ENCODE peak calls at places on chromosomes 3 and 15, in four cellular contexts. V, A, G and U are unnamed samples.

GRCh38 chr3:196517919-196518318 is 2.8 kb upstream of the SMCO1 start:
- DNase-seq in V (no peak), A (no peak), G (no peak), U (no peak)

GRCh38 chr3:135020181-135020580 is 225.1 kb downstream of the EPHB1 start:
- DNase-seq in V (no peak), A (no peak), G (no peak), U (no peak)

GRCh38 chr3:66179813-66180212 is 41.0 kb upstream of the SLC25A26 start:
- DNase-seq in V (no peak), A (no peak), G (no peak), U (no peak)

GRCh38 chr3:136070953-136071949 is 105.7 kb downstream of the PPP2R3A start:
- DNase-seq in V (no peak), A (no peak), G (no peak), U (peak)

GRCh38 chr15:75455982-75456531 is 4.6 kb upstream of the SIN3A start:
- DNase-seq in V (no peak), A (peak), G (no peak), U (peak)

GRCh38 chr3:134186391-134186790 is 64.3 kb downstream of the RYK start:
- DNase-seq in V (no peak), A (no peak), G (no peak), U (no peak)

GRCh38 chr3:197151562-197151961 is 121.9 kb upstream of the MELTF start:
- DNase-seq in V (no peak), A (peak), G (peak), U (peak)

GRCh38 chr3:13307041-13307440 is 113.1 kb downstream of the NUP210 start:
- DNase-seq in V (no peak), A (no peak), G (no peak), U (no peak)

GRCh38 chr3:159928692-159929091 is 59.9 kb upstream of the IL12A start:
- DNase-seq in V (no peak), A (peak), G (no peak), U (peak)

GRCh38 chr15:82043130-82043673 is 2.6 kb downstream of the MEX3B start:
- DNase-seq in V (peak), A (no peak), G (no peak), U (no peak)

GRCh38 chr3:42403737-42404136 is 6.7 kb downstream of the LYZL4 start:
- DNase-seq in V (no peak), A (no peak), G (no peak), U (no peak)

GRCh38 chr3:132605374-132605792 is 8.3 kb downstream of the ACKR4 start:
- DNase-seq in V (no peak), A (no peak), G (no peak), U (peak)

GRCh38 chr3:123328851-123329635 is 119.8 kb downstream of the ADCY5 start:
- DNase-seq in V (peak), A (peak), G (peak), U (peak)

GRCh38 chr3:73213906-73214305 is 152.4 kb downstream of the EBLN2 start:
- DNase-seq in V (no peak), A (no peak), G (no peak), U (no peak)

GRCh38 chr3:149717391-149718056 is 34.8 kb downstream of the COMMD2 start:
- DNase-seq in V (peak), A (peak), G (peak), U (peak)

GRCh38 chr3:186746008-186746407 is 28.8 kb downstream of the KNG1 start:
- DNase-seq in V (peak), A (peak), G (no peak), U (peak)

GRCh38 chr3:188185717-188186236 is 31.8 kb downstream of the LPP start:
- DNase-seq in V (no peak), A (no peak), G (no peak), U (no peak)

GRCh38 chr3:179321585-179322322 is 1.1 kb upstream of the ZNF639 start:
- DNase-seq in V (peak), A (peak), G (peak), U (peak)

GRCh38 chr3:98259707-98260106 is 4.3 kb upstream of the OR5H6 start:
- DNase-seq in V (peak), A (peak), G (peak), U (no peak)

GRCh38 chr15:73330206-73331051 is 38.3 kb downstream of the HCN4 start:
- DNase-seq in V (peak), A (no peak), G (no peak), U (no peak)

GRCh38 chr3:14148041-14148985 is 23.5 kb downstream of the TMEM43 start:
- DNase-seq in V (peak), A (no peak), G (peak), U (no peak)

GRCh38 chr3:11565492-11565891 is 78.2 kb downstream of the VGLL4 start:
- DNase-seq in V (no peak), A (no peak), G (no peak), U (no peak)

GRCh38 chr3:147141516-147141915 is 264.8 kb downstream of the ZIC4 start:
- DNase-seq in V (no peak), A (no peak), G (no peak), U (no peak)

GRCh38 chr3:141401584-141402475 is 33.5 kb downstream of the ZBTB38 start:
- DNase-seq in V (peak), A (peak), G (no peak), U (no peak)

GRCh38 chr3:100402150-100402706 is 889 bp downstream of the LNP1 start:
- DNase-seq in V (no peak), A (peak), G (no peak), U (peak)

GRCh38 chr15:84653584-84653909 is 536 bp downstream of the WDR73 start:
- DNase-seq in V (no peak), A (no peak), G (no peak), U (no peak)

GRCh38 chr3:41508063-41508696 is 308.9 kb downstream of the CTNNB1 start:
- DNase-seq in V (peak), A (peak), G (no peak), U (no peak)

GRCh38 chr15:89836255-89837133 is 21.8 kb upstream of the ANPEP start:
- DNase-seq in V (no peak), A (no peak), G (no peak), U (peak)

GRCh38 chr15:91253605-91254004 is 153.5 kb downstream of the SV2B start:
- DNase-seq in V (no peak), A (no peak), G (no peak), U (no peak)

GRCh38 chr3:24493951-24494615 is 567 bp downstream of the THRB start:
- DNase-seq in V (peak), A (peak), G (peak), U (no peak)
- TF ChIP-seq USF2 in V (no peak), A (no peak), G (no peak), U (no peak)

GRCh38 chr3:114331007-114331406 is 37.2 kb downstream of the TIGIT start:
- DNase-seq in V (no peak), A (no peak), G (no peak), U (no peak)
- TF ChIP-seq USF2 in V (no peak), A (no peak), G (no peak), U (no peak)

DNA sequence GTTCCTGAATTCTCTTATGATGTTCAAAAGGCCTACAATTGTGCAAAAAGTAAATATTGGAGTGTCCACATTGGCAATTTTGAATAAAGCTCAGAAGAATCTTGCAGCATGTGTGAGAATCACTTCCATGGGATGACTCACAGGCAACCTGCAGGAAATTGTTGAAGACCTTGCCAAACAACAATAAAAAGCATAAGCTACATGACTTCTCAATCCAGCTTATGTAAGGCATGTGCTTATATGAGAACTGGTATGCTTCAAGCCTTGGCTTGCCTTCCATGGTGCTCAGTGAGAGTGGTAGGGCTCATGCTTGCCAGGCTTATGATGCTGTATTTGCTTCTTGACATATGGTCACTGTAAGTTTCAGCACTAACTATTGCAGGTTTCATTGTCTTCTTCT is 18.4 kb upstream of the BCHE start:
- DNase-seq in V (no peak), A (no peak), G (no peak), U (no peak)
- TF ChIP-seq USF2 in V (no peak), A (no peak), G (no peak), U (no peak)

GRCh38 chr3:112642912-112643506 is 2.1 kb upstream of the CCDC80 start:
- DNase-seq in V (peak), A (peak), G (peak), U (peak)

GRCh38 chr3:112640333-112640863 is 545 bp downstream of the CCDC80 start:
- DNase-seq in V (no peak), A (peak), G (no peak), U (peak)

GRCh38 chr3:112643621-112644236 is 2.8 kb upstream of the CCDC80 start:
- DNase-seq in V (no peak), A (no peak), G (no peak), U (no peak)

GRCh38 chr3:112639451-112640332 is 1.3 kb downstream of the CCDC80 start:
- DNase-seq in V (no peak), A (no peak), G (no peak), U (no peak)

GRCh38 chr3:112640864-112641751 is at the start of gene CCDC80:
- DNase-seq in V (no peak), A (peak), G (no peak), U (peak)
- TF ChIP-seq USF2 in V (no peak), A (no peak), G (no peak), U (no peak)

GRCh38 chr15:57591822-57592367 is at the start of gene MYZAP:
- DNase-seq in V (peak), A (no peak), G (peak), U (no peak)
- TF ChIP-seq USF2 in V (no peak), A (no peak), G (no peak), U (no peak)

GRCh38 chr15:39756806-39757522 is 25.7 kb downstream of the FSIP1 start:
- DNase-seq in V (no peak), A (peak), G (peak), U (peak)
- TF ChIP-seq USF2 in V (no peak), A (no peak), G (no peak), U (no peak)

GRCh38 chr3:57966823-57967222 is 41.4 kb upstream of the FLNB start:
- DNase-seq in V (no peak), A (no peak), G (no peak), U (peak)
- TF ChIP-seq USF2 in V (no peak), A (no peak), G (no peak), U (no peak)

GRCh38 chr15:68618339-68619302 is 39.8 kb downstream of the CORO2B start:
- DNase-seq in V (no peak), A (no peak), G (no peak), U (peak)
- TF ChIP-seq USF2 in V (no peak), A (no peak), G (no peak), U (no peak)